ENCODE peak calls at places on chromosomes 2 and 18, in four cellular contexts. P, Y, C and U are unnamed samples.

GRCh38 chr2:203739351-203739750 is 32.9 kb downstream of the CD28 start:
- DNase-seq in P (no peak), Y (no peak), C (no peak), U (no peak)

GRCh38 chr18:62655520-62656219 is 59.7 kb upstream of the PHLPP1 start:
- DNase-seq in C (no peak), Y (no peak), P (no peak), U (no peak)

GRCh38 chr2:216149741-216150140 is 40.6 kb downstream of the XRCC5 start:
- DNase-seq in Y (no peak), P (no peak), C (peak), U (no peak)

GRCh38 chr2:170525566-170525900 is 189.6 kb upstream of the SP5 start:
- DNase-seq in C (peak), P (peak), Y (no peak), U (no peak)

GRCh38 chr2:183541766-183542165 is 417.5 kb downstream of the NUP35 start:
- DNase-seq in P (no peak), Y (no peak), C (peak), U (no peak)

GRCh38 chr2:135066710-135067109 is 14.6 kb downstream of the RAB3GAP1 start:
- DNase-seq in P (no peak), C (peak), Y (no peak), U (no peak)

GRCh38 chr2:24981742-24982141 is 10.0 kb upstream of the DNAJC27 start:
- DNase-seq in C (no peak), Y (no peak), P (no peak), U (no peak)

GRCh38 chr2:185128331-185128730 is 530.0 kb downstream of the ZNF804A start:
- DNase-seq in C (no peak), Y (no peak), P (no peak), U (no peak)

GRCh38 chr2:1866402-1867091 is 122.2 kb upstream of the PXDN start:
- DNase-seq in C (no peak), Y (no peak), P (no peak), U (no peak)

GRCh38 chr2:229431331-229431954 is 160.4 kb upstream of the PID1 start:
- DNase-seq in Y (no peak), C (peak), P (no peak), U (no peak)

GRCh38 chr2:128396500-128396891 is 77.8 kb upstream of the HS6ST1 start:
- DNase-seq in Y (no peak), C (no peak), P (peak), U (no peak)